ENCODE peak calls at places on chromosomes 5 and 9, in seven cellular contexts. One of them, this sample, is unnamed. For H3K36me3 and H3K4me1, the result is how much of the 10 kb centered on the place peaks cover.

GRCh38 chr9:113879318-113879717 is 3.2 kb downstream of the ZNF618 start:
- DNase-seq in colonic mucosa: no peak
- DNase-seq in heart left ventricle: no peak
- DNase-seq in neuronal stem cell: no peak
- DNase-seq in OCI-LY7: no peak
- DNase-seq in CD8-positive, alpha-beta T cell: no peak
- DNase-seq in CD4-positive, alpha-beta memory T cell: no peak
- DNase-seq in this sample: no peak

GRCh38 chr9:78860806-78861475 is 564.0 kb downstream of the PSAT1 start:
- DNase-seq in colonic mucosa: no peak
- DNase-seq in heart left ventricle: no peak
- DNase-seq in neuronal stem cell: no peak
- DNase-seq in OCI-LY7: no peak
- DNase-seq in CD8-positive, alpha-beta T cell: no peak
- DNase-seq in CD4-positive, alpha-beta memory T cell: no peak
- DNase-seq in this sample: no peak

GRCh38 chr9:131578778-131579504 is 33.6 kb downstream of the PRRT1B start:
- DNase-seq in colonic mucosa: no peak
- DNase-seq in heart left ventricle: no peak
- DNase-seq in neuronal stem cell: no peak
- DNase-seq in OCI-LY7: peak
- DNase-seq in CD8-positive, alpha-beta T cell: peak
- DNase-seq in CD4-positive, alpha-beta memory T cell: peak
- DNase-seq in this sample: peak

GRCh38 chr5:25416960-25417359 is 772.2 kb upstream of the CDH10 start:
- DNase-seq in colonic mucosa: no peak
- DNase-seq in heart left ventricle: no peak
- DNase-seq in neuronal stem cell: no peak
- DNase-seq in OCI-LY7: no peak
- DNase-seq in CD8-positive, alpha-beta T cell: no peak
- DNase-seq in CD4-positive, alpha-beta memory T cell: no peak
- DNase-seq in this sample: no peak

GRCh38 chr5:30112842-30113241 is 1080.6 kb upstream of the CDH6 start:
- DNase-seq in colonic mucosa: no peak
- DNase-seq in heart left ventricle: no peak
- DNase-seq in neuronal stem cell: no peak
- DNase-seq in OCI-LY7: no peak
- DNase-seq in CD8-positive, alpha-beta T cell: no peak
- DNase-seq in CD4-positive, alpha-beta memory T cell: no peak
- DNase-seq in this sample: no peak

GRCh38 chr5:176771102-176771845 is 39.1 kb upstream of the UNC5A start:
- DNase-seq in colonic mucosa: peak
- DNase-seq in heart left ventricle: no peak
- DNase-seq in neuronal stem cell: no peak
- DNase-seq in OCI-LY7: no peak
- DNase-seq in CD8-positive, alpha-beta T cell: no peak
- DNase-seq in CD4-positive, alpha-beta memory T cell: no peak
- DNase-seq in this sample: no peak

GRCh38 chr9:124771021-124771866 is at the start of gene NR6A1:
- DNase-seq in colonic mucosa: peak
- DNase-seq in heart left ventricle: peak
- DNase-seq in neuronal stem cell: peak
- DNase-seq in OCI-LY7: peak
- DNase-seq in CD8-positive, alpha-beta T cell: peak
- DNase-seq in CD4-positive, alpha-beta memory T cell: peak
- DNase-seq in this sample: peak

GRCh38 chr5:64505769-64506566 is at the start of gene RGS7BP:
- DNase-seq in colonic mucosa: no peak
- DNase-seq in heart left ventricle: peak
- DNase-seq in neuronal stem cell: peak
- DNase-seq in OCI-LY7: no peak
- DNase-seq in CD8-positive, alpha-beta T cell: no peak
- DNase-seq in CD4-positive, alpha-beta memory T cell: no peak
- DNase-seq in this sample: no peak

GRCh38 chr9:137000177-137000930 is 4.0 kb upstream of the CLIC3 start:
- DNase-seq in colonic mucosa: no peak
- DNase-seq in heart left ventricle: no peak
- DNase-seq in neuronal stem cell: no peak
- DNase-seq in OCI-LY7: peak
- DNase-seq in CD8-positive, alpha-beta T cell: no peak
- DNase-seq in CD4-positive, alpha-beta memory T cell: peak
- DNase-seq in this sample: no peak

GRCh38 chr5:61322738-61323429 is 9.2 kb upstream of the ZSWIM6 start:
- DNase-seq in colonic mucosa: peak
- DNase-seq in heart left ventricle: no peak
- DNase-seq in neuronal stem cell: no peak
- DNase-seq in OCI-LY7: no peak
- DNase-seq in CD8-positive, alpha-beta T cell: no peak
- DNase-seq in CD4-positive, alpha-beta memory T cell: no peak
- DNase-seq in this sample: no peak

GRCh38 chr5:132103380-132103951 is 29.9 kb downstream of the CSF2 start:
- DNase-seq in colonic mucosa: peak
- DNase-seq in heart left ventricle: peak
- DNase-seq in neuronal stem cell: no peak
- DNase-seq in OCI-LY7: peak
- DNase-seq in CD8-positive, alpha-beta T cell: peak
- DNase-seq in CD4-positive, alpha-beta memory T cell: peak
- DNase-seq in this sample: peak

DNA sequence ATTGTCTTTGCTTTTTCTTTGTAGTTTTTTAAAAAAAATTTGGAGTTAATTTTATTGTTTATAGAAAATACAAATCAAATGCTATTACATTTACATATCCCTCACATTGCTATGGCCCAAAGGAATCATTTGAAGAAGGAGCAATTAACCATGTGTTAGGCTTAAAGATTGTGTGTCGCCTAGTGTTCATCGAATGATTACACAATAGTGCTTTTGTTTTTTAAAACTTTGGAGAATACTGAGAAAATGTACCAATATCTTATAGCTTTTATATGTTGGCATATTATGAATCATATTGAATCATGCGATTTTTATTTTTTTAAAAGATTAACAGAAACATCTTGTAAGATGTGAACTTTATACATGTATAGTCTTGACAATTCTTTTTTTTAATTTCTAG is 21.7 kb downstream of the SLC30A5 start:
- DNase-seq in colonic mucosa: no peak
- DNase-seq in heart left ventricle: no peak
- DNase-seq in neuronal stem cell: no peak
- DNase-seq in OCI-LY7: no peak
- DNase-seq in CD8-positive, alpha-beta T cell: no peak
- DNase-seq in CD4-positive, alpha-beta memory T cell: no peak
- DNase-seq in this sample: no peak
- H3K36me3 ChIP-seq in colonic mucosa: under half
- H3K36me3 ChIP-seq in heart left ventricle: half or more
- H3K36me3 ChIP-seq in neuronal stem cell: under half
- H3K36me3 ChIP-seq in OCI-LY7: half or more
- H3K36me3 ChIP-seq in CD8-positive, alpha-beta T cell: under half
- H3K36me3 ChIP-seq in CD4-positive, alpha-beta memory T cell: under half
- H3K36me3 ChIP-seq in this sample: under half

DNA sequence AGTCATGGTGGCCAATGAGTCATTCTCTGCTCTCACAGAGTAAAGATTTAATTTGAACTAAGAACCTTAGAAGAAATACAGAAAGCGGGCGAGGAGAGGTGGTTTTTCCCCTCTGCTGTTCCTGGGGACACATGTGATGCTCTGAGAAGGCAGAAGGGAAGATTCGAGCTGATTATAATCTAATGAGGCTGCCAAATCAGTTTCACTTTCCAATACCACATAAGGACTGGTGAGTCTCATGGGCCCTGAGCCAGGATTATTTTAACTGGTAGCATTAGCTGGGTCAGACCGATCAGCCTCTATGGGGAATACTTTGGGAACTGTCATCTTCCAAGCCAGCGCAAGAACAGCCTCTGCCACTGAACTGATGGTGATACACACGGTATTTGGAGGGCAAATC is 116.5 kb downstream of the SLC1A3 start:
- DNase-seq in colonic mucosa: no peak
- DNase-seq in heart left ventricle: no peak
- DNase-seq in neuronal stem cell: no peak
- DNase-seq in OCI-LY7: no peak
- DNase-seq in CD8-positive, alpha-beta T cell: no peak
- DNase-seq in CD4-positive, alpha-beta memory T cell: no peak
- DNase-seq in this sample: no peak
- H3K4me1 ChIP-seq in colonic mucosa: under half
- H3K4me1 ChIP-seq in heart left ventricle: under half
- H3K4me1 ChIP-seq in neuronal stem cell: under half
- H3K4me1 ChIP-seq in OCI-LY7: half or more
- H3K4me1 ChIP-seq in CD8-positive, alpha-beta T cell: under half
- H3K4me1 ChIP-seq in CD4-positive, alpha-beta memory T cell: under half
- H3K4me1 ChIP-seq in this sample: under half

GRCh38 chr9:684950-685340 is 156.6 kb upstream of the DMRT1 start:
- DNase-seq in colonic mucosa: no peak
- DNase-seq in heart left ventricle: no peak
- DNase-seq in neuronal stem cell: no peak
- DNase-seq in OCI-LY7: no peak
- DNase-seq in CD8-positive, alpha-beta T cell: no peak
- DNase-seq in CD4-positive, alpha-beta memory T cell: no peak
- DNase-seq in this sample: no peak
- H3K4me3 ChIP-seq in colonic mucosa: no peak
- H3K4me3 ChIP-seq in heart left ventricle: no peak
- H3K4me3 ChIP-seq in neuronal stem cell: no peak
- H3K4me3 ChIP-seq in OCI-LY7: no peak
- H3K4me3 ChIP-seq in CD8-positive, alpha-beta T cell: no peak
- H3K4me3 ChIP-seq in CD4-positive, alpha-beta memory T cell: no peak
- H3K4me3 ChIP-seq in this sample: no peak

DNA sequence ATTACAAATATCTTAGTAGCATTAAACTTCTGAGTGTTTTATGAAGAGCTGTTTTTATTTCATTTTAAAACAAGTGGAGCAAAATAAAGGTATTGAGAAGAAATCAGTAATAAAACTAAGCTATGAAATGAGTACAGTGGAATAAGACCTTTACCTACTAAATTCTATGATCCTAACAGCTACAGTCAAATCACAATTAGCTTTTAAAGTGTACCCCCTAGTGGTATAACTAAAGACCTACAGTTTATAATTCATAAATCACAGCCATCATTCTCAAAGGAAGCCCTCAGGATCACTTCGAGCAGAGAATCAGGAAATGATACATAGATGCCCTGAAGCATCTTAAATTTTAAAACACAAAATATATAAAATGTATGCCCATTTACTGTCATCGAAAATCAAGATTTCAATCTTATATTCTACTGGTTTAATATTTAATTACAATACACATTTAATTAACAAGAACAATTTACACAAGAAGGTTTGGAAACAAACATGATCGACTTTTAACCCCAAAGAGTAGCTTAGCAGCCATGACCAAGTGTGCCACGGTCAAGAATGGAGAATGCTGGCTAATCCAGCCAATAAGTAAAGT is 12.3 kb downstream of the CCNH start:
- DNase-seq in colonic mucosa: no peak
- DNase-seq in heart left ventricle: no peak
- DNase-seq in neuronal stem cell: no peak
- DNase-seq in OCI-LY7: peak
- DNase-seq in CD8-positive, alpha-beta T cell: no peak
- DNase-seq in CD4-positive, alpha-beta memory T cell: peak
- DNase-seq in this sample: peak
- H3K36me3 ChIP-seq in colonic mucosa: under half
- H3K36me3 ChIP-seq in heart left ventricle: half or more
- H3K36me3 ChIP-seq in neuronal stem cell: under half
- H3K36me3 ChIP-seq in OCI-LY7: half or more
- H3K36me3 ChIP-seq in CD8-positive, alpha-beta T cell: under half
- H3K36me3 ChIP-seq in CD4-positive, alpha-beta memory T cell: half or more
- H3K36me3 ChIP-seq in this sample: under half

DNA sequence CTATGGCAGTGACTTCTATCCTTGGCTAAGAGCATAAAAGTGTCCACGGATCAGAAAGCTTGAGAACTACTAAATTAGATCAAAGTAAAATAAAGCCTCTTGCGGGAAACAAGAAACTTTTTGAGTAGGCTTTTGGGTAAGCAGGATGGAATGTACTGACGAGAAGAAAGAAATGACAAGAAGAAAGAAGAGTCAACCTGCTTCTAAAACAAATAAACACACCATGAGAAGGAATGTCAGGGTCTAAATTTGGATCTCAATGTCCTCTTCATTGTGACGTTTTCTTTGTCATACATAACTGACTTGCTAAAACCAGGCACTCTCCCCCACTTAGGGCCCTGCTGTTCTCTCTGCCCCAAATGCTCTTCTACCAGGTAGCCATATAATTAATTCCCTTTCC is 290.1 kb upstream of the PTGER4 start:
- DNase-seq in colonic mucosa: no peak
- DNase-seq in heart left ventricle: no peak
- DNase-seq in neuronal stem cell: no peak
- DNase-seq in OCI-LY7: no peak
- DNase-seq in CD8-positive, alpha-beta T cell: no peak
- DNase-seq in CD4-positive, alpha-beta memory T cell: no peak
- DNase-seq in this sample: no peak
- H3K4me1 ChIP-seq in colonic mucosa: under half
- H3K4me1 ChIP-seq in heart left ventricle: under half
- H3K4me1 ChIP-seq in neuronal stem cell: under half
- H3K4me1 ChIP-seq in OCI-LY7: under half
- H3K4me1 ChIP-seq in CD8-positive, alpha-beta T cell: under half
- H3K4me1 ChIP-seq in CD4-positive, alpha-beta memory T cell: half or more
- H3K4me1 ChIP-seq in this sample: under half

DNA sequence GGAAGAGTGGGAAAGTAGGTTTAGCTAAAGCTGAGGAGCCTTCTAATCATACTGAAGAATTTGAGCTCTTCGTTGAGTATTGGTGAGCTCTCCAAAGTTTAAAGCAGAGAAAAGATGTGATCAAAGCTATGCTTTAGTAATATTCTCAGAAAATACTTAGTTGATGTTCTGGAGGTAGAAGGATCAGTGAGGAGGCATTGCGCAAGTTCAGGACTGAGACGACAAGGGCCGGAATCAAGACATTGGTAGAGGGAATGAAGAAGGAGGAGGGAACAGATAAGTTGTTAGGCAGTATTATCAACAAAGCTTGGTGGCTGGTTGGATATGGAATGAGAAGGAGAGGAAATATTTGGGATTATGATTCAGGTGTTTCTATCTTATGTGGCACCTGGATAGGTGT is 7.1 kb downstream of the CAVIN4 start:
- DNase-seq in colonic mucosa: no peak
- DNase-seq in heart left ventricle: no peak
- DNase-seq in neuronal stem cell: no peak
- DNase-seq in OCI-LY7: no peak
- DNase-seq in CD8-positive, alpha-beta T cell: no peak
- DNase-seq in CD4-positive, alpha-beta memory T cell: no peak
- DNase-seq in this sample: no peak
- H3K4me3 ChIP-seq in colonic mucosa: no peak
- H3K4me3 ChIP-seq in heart left ventricle: no peak
- H3K4me3 ChIP-seq in neuronal stem cell: no peak
- H3K4me3 ChIP-seq in OCI-LY7: no peak
- H3K4me3 ChIP-seq in CD8-positive, alpha-beta T cell: no peak
- H3K4me3 ChIP-seq in CD4-positive, alpha-beta memory T cell: no peak
- H3K4me3 ChIP-seq in this sample: no peak